ENCODE peak calls at places on chromosomes 4 and X, in four cellular contexts. J, O, Z and U are unnamed samples.

GRCh38 chr4:25092139-25092538 is 61.4 kb upstream of the LGI2 start:
- DNase-seq in O (no peak), J (no peak), Z (no peak), U (peak; percentile 61)

GRCh38 chrX:148501121-148502066 is 977 bp downstream of the AFF2 start:
- DNase-seq in O (no peak), Z (peak; percentile 59), J (peak; percentile 56), U (peak; percentile 54)

GRCh38 chrX:45807572-45808425 is 607.1 kb upstream of the DIPK2B start:
- DNase-seq in O (peak; percentile 70), Z (no peak), J (no peak), U (peak; percentile 77)

GRCh38 chrX:105191878-105192277 is 28.6 kb downstream of the TEX13A start:
- DNase-seq in O (no peak), Z (peak; percentile 46), J (peak; percentile 55), U (peak; percentile 34)

GRCh38 chr4:24565054-24565453 is 19.3 kb downstream of the DHX15 start:
- DNase-seq in Z (no peak), J (no peak), O (no peak), U (no peak)

GRCh38 chrX:136652822-136653723 is 5.1 kb downstream of the CD40LG start:
- DNase-seq in Z (no peak), J (no peak), O (no peak), U (no peak)

GRCh38 chr4:152659806-152660205 is 20.0 kb downstream of the TMEM154 start:
- DNase-seq in J (no peak), Z (no peak), O (no peak), U (no peak)

GRCh38 chr4:56186808-56187523 is 200.3 kb downstream of the AASDH start:
- DNase-seq in J (no peak), Z (no peak), O (no peak), U (peak; percentile 77)

GRCh38 chr4:23680616-23681518 is 209.0 kb downstream of the PPARGC1A start:
- DNase-seq in Z (no peak), O (peak; percentile 8), J (no peak), U (no peak)

GRCh38 chr4:118991686-118992085 is 103.0 kb downstream of the SYNPO2 start:
- DNase-seq in J (no peak), O (no peak), Z (no peak), U (peak; percentile 41)

GRCh38 chrX:134718329-134719317 is 60.4 kb upstream of the PLAC1 start:
- DNase-seq in O (peak; percentile 95), Z (no peak), J (no peak), U (peak; percentile 95)

GRCh38 chr4:156779046-156779445 is 192.6 kb downstream of the PDGFC start:
- DNase-seq in O (peak; percentile 59), J (no peak), Z (no peak), U (no peak)

GRCh38 chr4:31343058-31343457 is 622.9 kb downstream of the PCDH7 start:
- DNase-seq in Z (no peak), J (no peak), O (no peak), U (peak; percentile 40)

GRCh38 chrX:49947778-49948177 is 25.4 kb downstream of the CLCN5 start:
- DNase-seq in O (no peak), J (no peak), Z (no peak), U (no peak)

GRCh38 chrX:18410038-18410437 is 15.4 kb upstream of the CDKL5 start:
- DNase-seq in Z (no peak), O (peak; percentile 55), J (no peak), U (peak; percentile 46)

GRCh38 chrX:50614460-50614859 is 143.8 kb upstream of the DGKK start:
- DNase-seq in Z (no peak), J (no peak), O (no peak), U (no peak)

GRCh38 chrX:3712080-3712869 is 1.2 kb downstream of the PRKX start:
- DNase-seq in J (no peak), O (peak; percentile 32), Z (no peak), U (peak; percentile 12)

GRCh38 chrX:53262918-53263394 is 18.4 kb downstream of the IQSEC2 start:
- DNase-seq in J (no peak), O (peak; percentile 55), Z (no peak), U (no peak)

GRCh38 chr4:47535567-47536147 is 50.6 kb downstream of the ATP10D start:
- DNase-seq in Z (no peak), J (no peak), O (no peak), U (no peak)

GRCh38 chrX:586351-586750 is 44.2 kb upstream of the SHOX start:
- DNase-seq in Z (no peak), O (no peak), J (no peak), U (no peak)

GRCh38 chrX:136766785-136767103 is 14.0 kb downstream of the ARHGEF6 start:
- DNase-seq in O (no peak), Z (no peak), J (no peak), U (no peak)

GRCh38 chr4:96652158-96652557 is 812.3 kb downstream of the PDHA2 start:
- DNase-seq in O (no peak), Z (no peak), J (no peak), U (no peak)

GRCh38 chr4:97759785-97760184 is 383.5 kb downstream of the STPG2 start:
- DNase-seq in Z (no peak), J (no peak), O (no peak), U (no peak)

GRCh38 chrX:17529349-17529748 is 154.3 kb downstream of the NHS start:
- DNase-seq in O (no peak), Z (no peak), J (no peak), U (no peak)

GRCh38 chrX:139203681-139204575 is 326.6 kb upstream of the F9 start:
- DNase-seq in J (no peak), O (no peak), Z (peak; percentile 54), U (peak; percentile 59)

GRCh38 chrX:155577682-155578081 is 35.1 kb downstream of the TMLHE start:
- DNase-seq in J (peak; percentile 30), O (no peak), Z (no peak), U (peak; percentile 18)

GRCh38 chrX:118734909-118735308 is 7.5 kb downstream of the IL13RA1 start:
- DNase-seq in O (no peak), J (no peak), Z (no peak), U (no peak)

GRCh38 chr4:37908488-37909343 is 17.8 kb downstream of the TBC1D1 start:
- DNase-seq in Z (no peak), O (peak; percentile 60), J (no peak), U (no peak)

GRCh38 chr4:121675715-121676114 is 21.1 kb downstream of the ANXA5 start:
- DNase-seq in Z (no peak), J (no peak), O (peak; percentile 61), U (peak; percentile 54)

GRCh38 chr4:37985730-37986275 is 25.6 kb downstream of the PTTG2 start:
- DNase-seq in O (no peak), Z (no peak), J (no peak), U (no peak)

DNA sequence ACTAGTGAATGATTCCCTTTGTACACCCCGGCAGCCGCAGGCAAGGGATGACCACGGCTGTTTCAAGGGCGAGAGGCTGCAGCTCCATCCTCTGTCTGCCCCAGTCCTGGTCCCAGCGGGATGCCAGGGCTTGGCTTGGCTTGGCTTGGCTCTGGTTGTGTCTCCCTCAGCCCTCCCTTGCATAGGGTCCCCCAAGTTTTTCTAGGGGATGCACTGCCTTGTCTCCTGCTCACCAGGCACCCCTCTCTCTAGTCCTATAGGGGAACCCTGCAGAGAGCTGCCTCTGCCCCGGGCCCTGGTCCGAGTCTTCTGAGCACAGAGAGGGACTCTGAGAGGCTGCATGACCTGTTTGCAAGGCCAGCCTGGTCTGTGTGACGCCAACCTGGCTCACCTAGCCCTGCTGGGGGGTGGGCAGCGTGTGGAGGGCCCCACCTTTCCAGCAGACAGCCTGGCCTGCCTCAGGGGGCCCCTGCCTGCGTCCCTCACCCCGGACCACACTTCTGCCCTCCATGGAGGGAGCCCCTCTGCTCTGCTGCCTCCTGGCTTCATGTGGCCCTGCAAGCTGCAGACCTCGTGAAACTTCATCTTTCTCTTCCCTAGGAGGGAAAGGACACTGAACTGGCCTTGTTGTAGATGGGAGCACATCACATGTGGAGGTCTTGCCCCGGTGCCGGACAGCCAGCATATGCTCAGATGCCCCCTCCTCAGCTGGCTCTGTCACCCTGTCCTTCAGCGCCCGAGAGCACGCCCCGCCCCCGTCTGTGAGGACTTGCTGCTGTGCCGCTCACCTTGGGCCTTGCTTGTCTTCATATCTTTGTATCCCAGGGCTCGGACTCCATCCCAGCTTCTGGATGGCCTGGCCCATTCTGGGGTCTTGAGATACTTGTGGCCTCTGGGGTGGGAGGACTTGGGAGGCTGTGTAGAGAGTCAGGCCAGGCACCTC is 16.4 kb downstream of the SORCS2 start:
- DNase-seq in O (no peak), Z (no peak), J (no peak), U (no peak)
- H2AK5ac ChIP-seq in O (peak overlapping the region; percentile 54), Z (no peak overlapping the region), J (no peak overlapping the region), U (no peak overlapping the region)

GRCh38 chr4:17956245-17956644 is 65.3 kb downstream of the LCORL start:
- DNase-seq in O (no peak), Z (no peak), J (no peak), U (no peak)

GRCh38 chr4:17957689-17958088 is 63.9 kb downstream of the LCORL start:
- DNase-seq in O (peak; percentile 37), Z (no peak), J (no peak), U (no peak)

GRCh38 chr4:17962171-17962570 is 59.4 kb downstream of the LCORL start:
- DNase-seq in Z (no peak), J (no peak), O (peak; percentile 43), U (no peak)

GRCh38 chr4:17958185-17958584 is 63.4 kb downstream of the LCORL start:
- DNase-seq in O (peak; percentile 55), Z (no peak), J (no peak), U (no peak)

GRCh38 chr4:17961249-17961648 is 60.3 kb downstream of the LCORL start:
- DNase-seq in Z (no peak), J (no peak), O (no peak), U (no peak)
- H4K5ac ChIP-seq in Z (no peak overlapping the region), J (no peak overlapping the region), O (no peak overlapping the region), U (no peak overlapping the region)

GRCh38 chr4:176134670-176135069 is 60.7 kb downstream of the SPATA4 start:
- DNase-seq in J (no peak), O (no peak), Z (no peak), U (no peak)
- H2AK5ac ChIP-seq in J (no peak overlapping the region), O (no peak overlapping the region), Z (no peak overlapping the region), U (no peak overlapping the region)

DNA sequence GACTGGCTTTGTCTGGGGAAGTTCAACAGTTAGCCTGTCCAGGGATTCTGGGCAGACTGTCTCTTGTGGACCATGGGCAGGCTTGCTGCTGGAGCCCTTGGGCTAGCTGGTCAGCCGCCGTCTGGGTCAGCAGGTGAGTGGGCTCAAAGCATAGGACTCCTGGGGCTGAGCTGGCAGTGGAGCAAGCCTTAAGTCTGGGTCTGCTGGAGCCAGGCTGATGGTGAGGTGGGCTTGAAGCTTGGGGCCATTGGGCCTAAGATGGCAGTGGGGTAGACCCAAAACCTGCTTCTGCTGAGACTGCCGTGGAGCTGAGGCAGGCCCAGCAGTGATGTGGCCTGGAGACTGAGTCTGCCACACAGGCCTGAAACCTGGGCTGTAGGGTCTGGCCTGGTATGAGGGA is 645.1 kb downstream of the RAPGEF2 start:
- DNase-seq in Z (no peak), J (no peak), O (no peak), U (no peak)
- H4K5ac ChIP-seq in Z (no peak overlapping the region), J (no peak overlapping the region), O (no peak overlapping the region), U (no peak overlapping the region)

GRCh38 chr4:87399954-87400353 is 9.0 kb upstream of the HSD17B11 start:
- DNase-seq in Z (no peak), O (no peak), J (no peak), U (no peak)
- H2AK5ac ChIP-seq in Z (no peak overlapping the region), O (no peak overlapping the region), J (no peak overlapping the region), U (no peak overlapping the region)

DNA sequence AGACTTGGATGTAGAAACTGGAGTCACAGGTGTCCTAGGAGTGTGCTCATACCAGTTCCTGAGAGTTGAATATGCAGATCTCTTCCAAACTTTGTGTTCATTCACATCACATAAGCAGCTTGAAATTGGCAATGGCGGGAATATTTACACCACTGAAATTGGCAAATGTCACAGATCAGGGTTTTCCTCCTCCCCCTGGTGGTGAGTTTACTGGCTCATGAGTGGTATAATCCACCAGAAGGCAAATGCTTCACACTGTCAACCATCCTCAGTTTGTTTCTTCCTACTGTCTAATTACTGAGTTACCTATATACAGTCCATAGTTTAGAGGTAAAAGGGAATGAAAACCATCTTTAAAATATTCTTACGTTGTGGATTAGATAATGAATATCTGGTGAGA is 193.3 kb upstream of the BANK1 start:
- DNase-seq in J (no peak), O (no peak), Z (no peak), U (peak; percentile 18)
- H4K5ac ChIP-seq in J (no peak overlapping the region), O (no peak overlapping the region), Z (no peak overlapping the region), U (no peak overlapping the region)